ENCODE peak calls at places on chromosomes 2 and 18, in five cellular contexts. B is H1, X is Peyer's patch, N is spleen, H is sigmoid colon. Z is an unnamed sample.

GRCh38 chr2:25230128-25230527 is 61.7 kb upstream of the POMC start:
- DNase-seq in B (no peak), X (no peak), N (no peak), H (no peak), Z (no peak)

GRCh38 chr2:45274190-45274926 is 265.1 kb upstream of the SIX2 start:
- DNase-seq in B (no peak), X (no peak), N (no peak), H (peak; percentile 6), Z (no peak)

GRCh38 chr2:242041816-242042215 is 172.3 kb downstream of the RTP5 start:
- DNase-seq in B (no peak), X (peak; percentile 12), N (peak; percentile 38), H (peak; percentile 18), Z (no peak)

GRCh38 chr2:144325086-144325485 is 194.8 kb downstream of the ZEB2 start:
- DNase-seq in B (no peak), X (no peak), N (no peak), H (no peak), Z (no peak)

GRCh38 chr2:70946832-70947442 is 11.2 kb downstream of the ATP6V1B1 start:
- DNase-seq in B (no peak), X (no peak), N (no peak), H (peak; percentile 66), Z (no peak)

GRCh38 chr2:159521272-159521671 is 95.1 kb downstream of the BAZ2B start:
- DNase-seq in B (no peak), X (no peak), N (no peak), H (no peak), Z (no peak)

GRCh38 chr2:229996320-229996719 is 72.4 kb downstream of the SLC16A14 start:
- DNase-seq in B (no peak), X (no peak), N (no peak), H (no peak), Z (no peak)

GRCh38 chr2:170843656-170844055 is 27.0 kb downstream of the GAD1 start:
- DNase-seq in B (no peak), X (no peak), N (no peak), H (no peak), Z (no peak)

GRCh38 chr2:27209621-27210401 is 2.0 kb upstream of the ATRAID start:
- DNase-seq in B (no peak), X (no peak), N (no peak), H (peak; percentile 2), Z (no peak)

GRCh38 chr2:128547667-128548066 is 229.0 kb upstream of the HS6ST1 start:
- DNase-seq in B (no peak), X (no peak), N (peak; percentile 35), H (peak; percentile 5), Z (no peak)

GRCh38 chr2:30408961-30409387 is 38.1 kb upstream of the LCLAT1 start:
- DNase-seq in B (no peak), X (no peak), N (no peak), H (no peak), Z (no peak)

GRCh38 chr2:200259577-200259957 is 46.9 kb upstream of the SPATS2L start:
- DNase-seq in B (no peak), X (no peak), N (no peak), H (no peak), Z (no peak)

GRCh38 chr2:200064879-200065278 is 109.5 kb downstream of the MAIP1 start:
- DNase-seq in B (no peak), X (no peak), N (no peak), H (no peak), Z (no peak)

GRCh38 chr2:6896930-6897759 is 19.6 kb downstream of the RSAD2 start:
- DNase-seq in B (no peak), X (no peak), N (no peak), H (no peak), Z (no peak)

GRCh38 chr2:26011990-26012856 is 21.7 kb upstream of the RAB10 start:
- DNase-seq in B (no peak), X (peak; percentile 68), N (no peak), H (peak; percentile 66), Z (no peak)

GRCh38 chr2:86256982-86257381 is 57.7 kb downstream of the MRPL35 start:
- DNase-seq in B (no peak), X (no peak), N (no peak), H (no peak), Z (no peak)

GRCh38 chr2:129431881-129432280 is 547.6 kb upstream of the RAB6C start:
- DNase-seq in B (no peak), X (no peak), N (no peak), H (no peak), Z (no peak)

GRCh38 chr2:191178806-191179514 is 28.2 kb upstream of the STAT4 start:
- DNase-seq in B (no peak), X (no peak), N (no peak), H (peak; percentile 69), Z (no peak)

GRCh38 chr18:46324556-46324955 is 220.4 kb downstream of the HAUS1 start:
- DNase-seq in B (no peak), X (no peak), N (no peak), H (no peak), Z (no peak)

GRCh38 chr2:128949360-128949759 is 630.7 kb upstream of the HS6ST1 start:
- DNase-seq in B (no peak), X (no peak), N (no peak), H (no peak), Z (no peak)

GRCh38 chr2:44071454-44072046 is 75.8 kb upstream of the LRPPRC start:
- DNase-seq in B (no peak), X (no peak), N (no peak), H (no peak), Z (no peak)

GRCh38 chr2:74253937-74254336 is 55.5 kb downstream of the MTHFD2 start:
- DNase-seq in B (no peak), X (no peak), N (no peak), H (no peak), Z (no peak)

GRCh38 chr2:60984717-60985116 is 32.8 kb upstream of the PEX13 start:
- DNase-seq in B (no peak), X (no peak), N (no peak), H (no peak), Z (no peak)

GRCh38 chr2:28357948-28358667 is 34.5 kb upstream of the FOSL2 start:
- DNase-seq in B (no peak), X (no peak), N (no peak), H (no peak), Z (no peak)

GRCh38 chr18:22194151-22194598 is 24.8 kb downstream of the GATA6 start:
- DNase-seq in B (no peak), X (peak; percentile 79), N (no peak), H (no peak), Z (no peak)

GRCh38 chr2:173957517-173957916 is 7.7 kb downstream of the SP3 start:
- DNase-seq in B (no peak), X (no peak), N (no peak), H (no peak), Z (no peak)
- H3K4me1 ChIP-seq in B (peaks cover 3% of the 10 kb centered on the region), X (peaks cover 68% of the 10 kb centered on the region), N (peaks cover 100% of the 10 kb centered on the region), H (peaks cover 77% of the 10 kb centered on the region), Z (peaks cover 11% of the 10 kb centered on the region)

GRCh38 chr2:47782557-47783490 is at the start of gene MSH6:
- DNase-seq in B (peak; percentile 62), X (peak; percentile 94), N (peak; percentile 97), H (peak; percentile 93), Z (peak; percentile 44)
- TF ChIP-seq POLR2A in B (peak; percentile 91), X (peak; percentile 60), N (no peak), H (peak; percentile 77), Z (peak; percentile 89)

GRCh38 chr2:120972286-120972685 is 236.6 kb downstream of the GLI2 start:
- DNase-seq in B (no peak), X (no peak), N (no peak), H (no peak), Z (no peak)
- H3K4me1 ChIP-seq in B (no peaks in the 10 kb centered on the region), X (no peaks in the 10 kb centered on the region), N (no peaks in the 10 kb centered on the region), H (no peaks in the 10 kb centered on the region), Z (no peaks in the 10 kb centered on the region)

GRCh38 chr2:237435844-237436590 is 22.1 kb upstream of the COL6A3 start:
- DNase-seq in B (no peak), X (no peak), N (no peak), H (no peak), Z (no peak)

GRCh38 chr2:237432484-237433092 is 18.6 kb upstream of the COL6A3 start:
- DNase-seq in B (no peak), X (no peak), N (peak; percentile 86), H (no peak), Z (no peak)

GRCh38 chr2:237434916-237435315 is 21.0 kb upstream of the COL6A3 start:
- DNase-seq in B (no peak), X (no peak), N (peak; percentile 88), H (no peak), Z (no peak)

GRCh38 chr2:237431856-237432255 is 17.9 kb upstream of the COL6A3 start:
- DNase-seq in B (no peak), X (no peak), N (no peak), H (no peak), Z (no peak)

DNA sequence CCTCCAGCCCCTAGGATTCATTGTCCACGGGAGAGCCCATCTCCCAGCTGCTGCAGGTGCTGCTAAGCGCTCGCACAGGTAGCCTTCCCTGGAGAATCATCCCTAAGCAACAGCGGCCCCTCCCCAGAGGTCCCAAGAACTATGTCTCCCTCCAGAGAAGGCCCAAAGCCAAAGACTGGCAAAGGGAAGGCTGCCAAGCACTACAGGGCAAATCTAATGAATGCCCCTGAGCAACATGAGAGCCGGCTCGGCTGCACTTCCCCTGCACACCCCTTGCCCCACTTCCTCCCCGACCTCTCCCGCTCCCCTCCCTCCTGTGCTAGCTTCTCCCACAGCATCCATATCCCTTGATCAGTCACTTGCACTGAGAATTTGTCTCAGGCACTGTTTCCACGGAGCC is 20.0 kb upstream of the COL6A3 start:
- DNase-seq in B (no peak), X (no peak), N (no peak), H (no peak), Z (no peak)
- TF ChIP-seq POLR2A in B (no peak), X (no peak), N (no peak), H (no peak), Z (no peak)

GRCh38 chr2:231133365-231134114 is 8.7 kb upstream of the HTR2B start:
- DNase-seq in B (no peak), X (no peak), N (no peak), H (no peak), Z (no peak)
- H3K4me1 ChIP-seq in B (no peaks in the 10 kb centered on the region), X (no peaks in the 10 kb centered on the region), N (peaks cover 25% of the 10 kb centered on the region), H (peaks cover 13% of the 10 kb centered on the region), Z (no peaks in the 10 kb centered on the region)

Z was measured in esophagus squamous epithelium.